ENCODE peak calls at places on chromosome 15, in four cellular contexts. V is CD8-positive, alpha-beta T cell; D is ELF-1; B is foreskin fibroblast. Y is an unnamed sample.

GRCh38 chr15:82809308-82810060 is at the start of gene WHAMM:
- DNase-seq in V (peak; percentile 89), D (peak; percentile 98), B (peak; percentile 99), Y (peak; percentile 98)

GRCh38 chr15:90660195-90660995 is 56.8 kb upstream of the BLM start:
- DNase-seq in V (no peak), D (peak; percentile 53), B (peak; percentile 96), Y (no peak)

GRCh38 chr15:89243046-89243690 is 611 bp upstream of the FANCI start:
- DNase-seq in V (no peak), D (no peak), B (peak; percentile 62), Y (no peak)

GRCh38 chr15:70062321-70062956 is 35.3 kb downstream of the TLE3 start:
- DNase-seq in V (no peak), B (peak; percentile 96), D (no peak), Y (no peak)

GRCh38 chr15:28900041-28900891 is 14.5 kb downstream of the APBA2 start:
- DNase-seq in D (no peak), B (no peak), V (no peak), Y (no peak)

GRCh38 chr15:34216527-34217270 is 6.8 kb upstream of the KATNBL1 start:
- DNase-seq in V (no peak), B (no peak), D (no peak), Y (no peak)

GRCh38 chr15:90174140-90174891 is 26.8 kb upstream of the SEMA4B start:
- DNase-seq in D (peak; percentile 51), B (peak; percentile 41), V (no peak), Y (no peak)

GRCh38 chr15:73822998-73823397 is 50.4 kb upstream of the TBC1D21 start:
- DNase-seq in V (no peak), B (peak; percentile 62), D (peak; percentile 18), Y (no peak)

GRCh38 chr15:28096720-28097431 is 2.2 kb downstream of the OCA2 start:
- DNase-seq in D (peak; percentile 50), B (peak; percentile 47), V (no peak), Y (no peak)

GRCh38 chr15:63348392-63348791 is 33.3 kb downstream of the CA12 start:
- DNase-seq in B (peak; percentile 87), V (no peak), D (no peak), Y (no peak)

GRCh38 chr15:28726102-28726501 is 13.9 kb upstream of the GOLGA8M start:
- DNase-seq in V (no peak), D (no peak), B (no peak), Y (no peak)

GRCh38 chr15:48336940-48337339 is 5.7 kb downstream of the DUT start:
- DNase-seq in B (peak; percentile 40), V (no peak), D (no peak), Y (peak; percentile 36)

GRCh38 chr15:89647191-89647851 is 7.9 kb downstream of the KIF7 start:
- DNase-seq in D (peak; percentile 88), B (peak; percentile 83), V (peak; percentile 22), Y (peak; percentile 57)

GRCh38 chr15:76905855-76906254 is 715 bp upstream of the SCAPER start:
- DNase-seq in D (no peak), B (no peak), V (no peak), Y (no peak)

GRCh38 chr15:65400760-65401606 is 21.8 kb downstream of the IGDCC4 start:
- DNase-seq in V (no peak), B (peak; percentile 82), D (peak; percentile 94), Y (peak; percentile 74)

GRCh38 chr15:80234883-80235282 is 17.1 kb downstream of the CTXND1 start:
- DNase-seq in V (peak; percentile 12), D (peak; percentile 69), B (peak; percentile 20), Y (no peak)

GRCh38 chr15:74778599-74778970 is 3.3 kb upstream of the CSK start:
- DNase-seq in D (no peak), V (no peak), B (no peak), Y (no peak)